ENCODE peak calls at places on chromosomes 2 and 18, in nine cellular contexts. R is psoas muscle; K is activated gamma-delta T cell treated with anti-CD3 and anti-CD28 coated beads, Interleukin-2, amount 50 U/mL, for 16 hours; H is NCI-H460; V is activated CD4-positive, CD25-positive, alpha-beta regulatory T cell treated with anti-CD3 and anti-CD28 coated beads, Interleukin-2, amount 50 U/mL, for 72 hours; B is stimulated activated CD4-positive, alpha-beta T cell treated with anti-CD3 and anti-CD28 coated beads, Interleukin-1b, Interleukin-23, amount 100 ng/mL, for 24 hours; P is astrocyte of the cerebellum; F is OCI-LY7; J is hepatic stellate cell. T is an unnamed sample.

GRCh38 chr2:140658766-140659165 is 1472.0 kb downstream of the LRP1B start:
- DNase-seq in K (no peak), P (no peak), J (no peak), R (no peak), F (no peak), H (no peak), V (no peak), B (no peak), T (peak)

GRCh38 chr18:70387018-70387417 is 98.2 kb downstream of the SOCS6 start:
- DNase-seq in P (no peak), R (no peak), K (no peak), F (no peak), B (no peak), H (no peak), J (no peak), V (no peak), T (no peak)

GRCh38 chr2:61179701-61180639 is 18.0 kb downstream of the C2orf74 start:
- DNase-seq in B (no peak), H (no peak), V (no peak), R (peak), P (peak), J (peak), F (no peak), K (no peak), T (no peak)

GRCh38 chr2:220646424-220646823 is 925.7 kb downstream of the EPHA4 start:
- DNase-seq in F (no peak), J (no peak), K (no peak), H (no peak), R (no peak), B (no peak), P (no peak), V (no peak), T (no peak)

GRCh38 chr2:24658531-24659202 is 134.5 kb downstream of the PTRHD1 start:
- DNase-seq in K (no peak), P (no peak), J (no peak), B (no peak), R (peak), V (no peak), H (no peak), F (no peak), T (no peak)

GRCh38 chr18:48007955-48008701 is 77.7 kb upstream of the SMAD2 start:
- DNase-seq in R (peak), F (no peak), V (peak), K (peak), H (peak), B (peak), J (peak), P (no peak), T (no peak)

GRCh38 chr2:147594038-147594437 is 250.8 kb upstream of the ACVR2A start:
- DNase-seq in J (no peak), R (no peak), H (no peak), K (no peak), B (no peak), P (no peak), F (no peak), V (no peak), T (no peak)

GRCh38 chr18:8912348-8913057 is 190.0 kb upstream of the NDUFV2 start:
- DNase-seq in K (no peak), V (no peak), J (no peak), P (no peak), H (no peak), R (no peak), B (no peak), F (peak), T (no peak)

GRCh38 chr18:60082790-60083189 is 183.0 kb downstream of the PMAIP1 start:
- DNase-seq in K (no peak), R (no peak), B (no peak), V (no peak), H (no peak), F (no peak), J (no peak), P (peak), T (no peak)

GRCh38 chr2:156955701-156956100 is 301.8 kb upstream of the GALNT5 start:
- DNase-seq in B (no peak), V (no peak), P (no peak), K (no peak), F (no peak), H (no peak), R (no peak), J (no peak), T (no peak)

GRCh38 chr18:41645600-41646360 is 309.3 kb upstream of the PIK3C3 start:
- DNase-seq in K (no peak), V (no peak), P (no peak), J (no peak), R (no peak), B (no peak), F (no peak), H (no peak), T (no peak)

GRCh38 chr2:98908909-98909308 is 27.1 kb downstream of the CRACDL start:
- DNase-seq in F (peak), B (no peak), K (no peak), H (peak), J (no peak), R (no peak), P (no peak), V (no peak), T (no peak)

T was measured in NCI-H1048.